ENCODE peak calls at places on chromosomes 13 and 19, in six cellular contexts. One of them, this sample, is unnamed.

GRCh38 chr19:1041835-1042685 is 2.2 kb downstream of the ABCA7 start:
- DNase-seq in mesenteric fat pad: no peak
- DNase-seq in cardiac fibroblast: no peak
- DNase-seq in heart left ventricle: no peak
- DNase-seq in fibroblast of pulmonary artery: no peak
- DNase-seq in adrenal gland: no peak
- DNase-seq in this sample: no peak

GRCh38 chr19:31314156-31314555 is 35.1 kb downstream of the TSHZ3 start:
- DNase-seq in mesenteric fat pad: peak; percentile 75
- DNase-seq in cardiac fibroblast: no peak
- DNase-seq in heart left ventricle: no peak
- DNase-seq in fibroblast of pulmonary artery: no peak
- DNase-seq in adrenal gland: no peak
- DNase-seq in this sample: no peak

GRCh38 chr19:19169236-19170052 is 619 bp downstream of the MEF2B start:
- DNase-seq in mesenteric fat pad: no peak
- DNase-seq in cardiac fibroblast: no peak
- DNase-seq in heart left ventricle: no peak
- DNase-seq in fibroblast of pulmonary artery: no peak
- DNase-seq in adrenal gland: no peak
- DNase-seq in this sample: no peak

GRCh38 chr13:71417205-71417604 is 449.8 kb downstream of the DACH1 start:
- DNase-seq in mesenteric fat pad: no peak
- DNase-seq in cardiac fibroblast: peak; percentile 6
- DNase-seq in heart left ventricle: no peak
- DNase-seq in fibroblast of pulmonary artery: peak; percentile 31
- DNase-seq in adrenal gland: no peak
- DNase-seq in this sample: no peak

GRCh38 chr13:114339779-114340534 is 25.7 kb downstream of the CHAMP1 start:
- DNase-seq in mesenteric fat pad: no peak
- DNase-seq in cardiac fibroblast: peak; percentile 56
- DNase-seq in heart left ventricle: no peak
- DNase-seq in fibroblast of pulmonary artery: peak; percentile 54
- DNase-seq in adrenal gland: peak; percentile 62
- DNase-seq in this sample: no peak

GRCh38 chr13:30165791-30166190 is 141.6 kb downstream of the KATNAL1 start:
- DNase-seq in mesenteric fat pad: no peak
- DNase-seq in cardiac fibroblast: peak; percentile 20
- DNase-seq in heart left ventricle: no peak
- DNase-seq in fibroblast of pulmonary artery: peak; percentile 29
- DNase-seq in adrenal gland: no peak
- DNase-seq in this sample: no peak

GRCh38 chr19:46715620-46716012 is 1.3 kb downstream of the PRKD2 start:
- DNase-seq in mesenteric fat pad: no peak
- DNase-seq in cardiac fibroblast: no peak
- DNase-seq in heart left ventricle: no peak
- DNase-seq in fibroblast of pulmonary artery: no peak
- DNase-seq in adrenal gland: no peak
- DNase-seq in this sample: no peak

GRCh38 chr19:41327499-41328156 is 17.7 kb downstream of the CCDC97 start:
- DNase-seq in mesenteric fat pad: peak; percentile 93
- DNase-seq in cardiac fibroblast: no peak
- DNase-seq in heart left ventricle: peak; percentile 83
- DNase-seq in fibroblast of pulmonary artery: peak; percentile 39
- DNase-seq in adrenal gland: peak; percentile 60
- DNase-seq in this sample: no peak

GRCh38 chr13:47455581-47455980 is 545.5 kb downstream of the SUCLA2 start:
- DNase-seq in mesenteric fat pad: no peak
- DNase-seq in cardiac fibroblast: no peak
- DNase-seq in heart left ventricle: no peak
- DNase-seq in fibroblast of pulmonary artery: peak; percentile 23
- DNase-seq in adrenal gland: no peak
- DNase-seq in this sample: no peak

GRCh38 chr13:57629821-57630235 is 1.7 kb upstream of the PCDH17 start:
- DNase-seq in mesenteric fat pad: peak; percentile 92
- DNase-seq in cardiac fibroblast: peak; percentile 68
- DNase-seq in heart left ventricle: peak; percentile 89
- DNase-seq in fibroblast of pulmonary artery: peak; percentile 84
- DNase-seq in adrenal gland: peak; percentile 73
- DNase-seq in this sample: peak; percentile 40

GRCh38 chr13:88068316-88068715 is 397.1 kb downstream of the SLITRK5 start:
- DNase-seq in mesenteric fat pad: no peak
- DNase-seq in cardiac fibroblast: no peak
- DNase-seq in heart left ventricle: no peak
- DNase-seq in fibroblast of pulmonary artery: no peak
- DNase-seq in adrenal gland: no peak
- DNase-seq in this sample: no peak

GRCh38 chr13:26785845-26786630 is 25.5 kb upstream of the GPR12 start:
- DNase-seq in mesenteric fat pad: no peak
- DNase-seq in cardiac fibroblast: peak; percentile 4
- DNase-seq in heart left ventricle: peak; percentile 31
- DNase-seq in fibroblast of pulmonary artery: no peak
- DNase-seq in adrenal gland: peak; percentile 38
- DNase-seq in this sample: no peak

GRCh38 chr19:45202637-45203036 is 24.1 kb downstream of the BLOC1S3 start:
- DNase-seq in mesenteric fat pad: no peak
- DNase-seq in cardiac fibroblast: no peak
- DNase-seq in heart left ventricle: no peak
- DNase-seq in fibroblast of pulmonary artery: no peak
- DNase-seq in adrenal gland: no peak
- DNase-seq in this sample: no peak

GRCh38 chr13:28100149-28101121 is at the start of gene FLT3:
- DNase-seq in mesenteric fat pad: no peak
- DNase-seq in cardiac fibroblast: peak; percentile 8
- DNase-seq in heart left ventricle: peak; percentile 21
- DNase-seq in fibroblast of pulmonary artery: peak; percentile 15
- DNase-seq in adrenal gland: no peak
- DNase-seq in this sample: no peak

GRCh38 chr19:13881231-13881691 is 4.3 kb downstream of the NANOS3 start:
- DNase-seq in mesenteric fat pad: no peak
- DNase-seq in cardiac fibroblast: peak; percentile 19
- DNase-seq in heart left ventricle: no peak
- DNase-seq in fibroblast of pulmonary artery: no peak
- DNase-seq in adrenal gland: no peak
- DNase-seq in this sample: peak; percentile 49

GRCh38 chr19:50967924-50968708 is 1.3 kb downstream of the KLK6 start:
- DNase-seq in mesenteric fat pad: peak; percentile 68
- DNase-seq in cardiac fibroblast: no peak
- DNase-seq in heart left ventricle: no peak
- DNase-seq in fibroblast of pulmonary artery: no peak
- DNase-seq in adrenal gland: no peak
- DNase-seq in this sample: no peak

GRCh38 chr13:113632706-113633484 is 25.1 kb downstream of the ATP4B start:
- DNase-seq in mesenteric fat pad: no peak
- DNase-seq in cardiac fibroblast: no peak
- DNase-seq in heart left ventricle: no peak
- DNase-seq in fibroblast of pulmonary artery: no peak
- DNase-seq in adrenal gland: no peak
- DNase-seq in this sample: no peak

GRCh38 chr13:97433727-97434416 is at the start of gene RAP2A:
- DNase-seq in mesenteric fat pad: peak; percentile 96
- DNase-seq in cardiac fibroblast: peak; percentile 97
- DNase-seq in heart left ventricle: peak; percentile 93
- DNase-seq in fibroblast of pulmonary artery: peak; percentile 95
- DNase-seq in adrenal gland: peak; percentile 92
- DNase-seq in this sample: peak; percentile 84

GRCh38 chr19:3389876-3390361 is 23.5 kb downstream of the NFIC start:
- DNase-seq in mesenteric fat pad: no peak
- DNase-seq in cardiac fibroblast: peak; percentile 37
- DNase-seq in heart left ventricle: peak; percentile 49
- DNase-seq in fibroblast of pulmonary artery: no peak
- DNase-seq in adrenal gland: peak; percentile 49
- DNase-seq in this sample: no peak

GRCh38 chr13:36837354-36838092 is 18.5 kb downstream of the RFXAP start:
- DNase-seq in mesenteric fat pad: no peak
- DNase-seq in cardiac fibroblast: no peak
- DNase-seq in heart left ventricle: peak; percentile 32
- DNase-seq in fibroblast of pulmonary artery: no peak
- DNase-seq in adrenal gland: no peak
- DNase-seq in this sample: no peak

GRCh38 chr19:49766938-49767315 is at the start of gene AP2A1:
- DNase-seq in mesenteric fat pad: no peak
- DNase-seq in cardiac fibroblast: no peak
- DNase-seq in heart left ventricle: no peak
- DNase-seq in fibroblast of pulmonary artery: no peak
- DNase-seq in adrenal gland: no peak
- DNase-seq in this sample: no peak

GRCh38 chr19:5150331-5150901 is 181.5 kb downstream of the KDM4B start:
- DNase-seq in mesenteric fat pad: no peak
- DNase-seq in cardiac fibroblast: no peak
- DNase-seq in heart left ventricle: no peak
- DNase-seq in fibroblast of pulmonary artery: no peak
- DNase-seq in adrenal gland: no peak
- DNase-seq in this sample: no peak

GRCh38 chr13:48233097-48233885 is at the start of gene ITM2B:
- DNase-seq in mesenteric fat pad: peak; percentile 94
- DNase-seq in cardiac fibroblast: peak; percentile 82
- DNase-seq in heart left ventricle: peak; percentile 87
- DNase-seq in fibroblast of pulmonary artery: peak; percentile 74
- DNase-seq in adrenal gland: peak; percentile 77
- DNase-seq in this sample: no peak

GRCh38 chr13:101846701-101847100 is 394.2 kb downstream of the ITGBL1 start:
- DNase-seq in mesenteric fat pad: no peak
- DNase-seq in cardiac fibroblast: no peak
- DNase-seq in heart left ventricle: no peak
- DNase-seq in fibroblast of pulmonary artery: no peak
- DNase-seq in adrenal gland: no peak
- DNase-seq in this sample: no peak

GRCh38 chr13:106340249-106340648 is 195.2 kb downstream of the EFNB2 start:
- DNase-seq in mesenteric fat pad: no peak
- DNase-seq in cardiac fibroblast: no peak
- DNase-seq in heart left ventricle: no peak
- DNase-seq in fibroblast of pulmonary artery: no peak
- DNase-seq in adrenal gland: no peak
- DNase-seq in this sample: no peak

GRCh38 chr19:10516671-10517286 is 468 bp downstream of the S1PR5 start:
- DNase-seq in mesenteric fat pad: no peak
- DNase-seq in cardiac fibroblast: no peak
- DNase-seq in heart left ventricle: no peak
- DNase-seq in fibroblast of pulmonary artery: no peak
- DNase-seq in adrenal gland: no peak
- DNase-seq in this sample: no peak

GRCh38 chr19:40642062-40642706 is 41.0 kb downstream of the LTBP4 start:
- DNase-seq in mesenteric fat pad: no peak
- DNase-seq in cardiac fibroblast: no peak
- DNase-seq in heart left ventricle: no peak
- DNase-seq in fibroblast of pulmonary artery: no peak
- DNase-seq in adrenal gland: no peak
- DNase-seq in this sample: no peak

GRCh38 chr19:35177377-35178274 is 23.1 kb downstream of the FXYD5 start:
- DNase-seq in mesenteric fat pad: no peak
- DNase-seq in cardiac fibroblast: no peak
- DNase-seq in heart left ventricle: no peak
- DNase-seq in fibroblast of pulmonary artery: no peak
- DNase-seq in adrenal gland: no peak
- DNase-seq in this sample: no peak

GRCh38 chr19:48992571-48993174 is 436 bp downstream of the GYS1 start:
- DNase-seq in mesenteric fat pad: no peak
- DNase-seq in cardiac fibroblast: no peak
- DNase-seq in heart left ventricle: no peak
- DNase-seq in fibroblast of pulmonary artery: no peak
- DNase-seq in adrenal gland: no peak
- DNase-seq in this sample: no peak

GRCh38 chr13:29878101-29878500 is 27.7 kb upstream of the UBL3 start:
- DNase-seq in mesenteric fat pad: no peak
- DNase-seq in cardiac fibroblast: peak; percentile 72
- DNase-seq in heart left ventricle: no peak
- DNase-seq in fibroblast of pulmonary artery: peak; percentile 56
- DNase-seq in adrenal gland: no peak
- DNase-seq in this sample: no peak

GRCh38 chr19:56076413-56076998 is 44.6 kb downstream of the ZNF787 start:
- DNase-seq in mesenteric fat pad: no peak
- DNase-seq in cardiac fibroblast: peak; percentile 74
- DNase-seq in heart left ventricle: peak; percentile 49
- DNase-seq in fibroblast of pulmonary artery: peak; percentile 73
- DNase-seq in adrenal gland: peak; percentile 48
- DNase-seq in this sample: peak; percentile 28

GRCh38 chr13:31719214-31719613 is 20.1 kb upstream of the RXFP2 start:
- DNase-seq in mesenteric fat pad: no peak
- DNase-seq in cardiac fibroblast: no peak
- DNase-seq in heart left ventricle: no peak
- DNase-seq in fibroblast of pulmonary artery: no peak
- DNase-seq in adrenal gland: no peak
- DNase-seq in this sample: no peak

GRCh38 chr19:16496613-16496983 is 404 bp downstream of the C19orf44 start:
- DNase-seq in mesenteric fat pad: no peak
- DNase-seq in cardiac fibroblast: peak; percentile 55
- DNase-seq in heart left ventricle: peak; percentile 48
- DNase-seq in fibroblast of pulmonary artery: peak; percentile 51
- DNase-seq in adrenal gland: peak; percentile 62
- DNase-seq in this sample: no peak

GRCh38 chr13:99465454-99465853 is 35.8 kb upstream of the TM9SF2 start:
- DNase-seq in mesenteric fat pad: no peak
- DNase-seq in cardiac fibroblast: no peak
- DNase-seq in heart left ventricle: no peak
- DNase-seq in fibroblast of pulmonary artery: no peak
- DNase-seq in adrenal gland: no peak
- DNase-seq in this sample: no peak

GRCh38 chr19:30305346-30306060 is 66.7 kb upstream of the ZNF536 start:
- DNase-seq in mesenteric fat pad: no peak
- DNase-seq in cardiac fibroblast: no peak
- DNase-seq in heart left ventricle: no peak
- DNase-seq in fibroblast of pulmonary artery: no peak
- DNase-seq in adrenal gland: no peak
- DNase-seq in this sample: no peak